ENCODE peak calls at places on chromosome 9, in eight cellular contexts. Z is gastrocnemius medialis, J is IMR-90, W is heart left ventricle, I is HCT116, K is HepG2, X is spleen, E is stomach. D is an unnamed sample.
A peak's percentile ranks its signal among the peaks of the same experiment; 100 is the strongest.

GRCh38 chr9:5621327-5621726 is 7.6 kb upstream of the RIC1 start:
- DNase-seq in Z (peak; percentile 77), J (peak; percentile 87), W (no peak), I (peak; percentile 63), K (no peak), X (no peak), E (no peak), D (no peak)

GRCh38 chr9:124199474-124199873 is 58.3 kb upstream of the NEK6 start:
- DNase-seq in Z (no peak), J (no peak), W (no peak), I (no peak), K (no peak), X (no peak), E (no peak), D (no peak)

GRCh38 chr9:136050706-136051567 is 44.2 kb downstream of the NACC2 start:
- DNase-seq in Z (no peak), J (peak; percentile 16), W (no peak), I (no peak), K (peak; percentile 9), X (no peak), E (no peak), D (peak; percentile 46)

GRCh38 chr9:6356441-6356840 is 28.3 kb downstream of the TPD52L3 start:
- DNase-seq in Z (no peak), J (no peak), W (no peak), I (no peak), K (no peak), X (no peak), E (no peak), D (no peak)

GRCh38 chr9:35646583-35647265 is 4.0 kb downstream of the SIT1 start:
- DNase-seq in Z (peak; percentile 88), J (peak; percentile 82), W (peak; percentile 95), I (peak; percentile 70), K (peak; percentile 78), X (peak; percentile 99), E (peak; percentile 96), D (peak; percentile 97)

GRCh38 chr9:107945961-107946360 is 456.4 kb upstream of the KLF4 start:
- DNase-seq in Z (no peak), J (no peak), W (no peak), I (no peak), K (no peak), X (no peak), E (no peak), D (no peak)

GRCh38 chr9:18706648-18707047 is 232.7 kb downstream of the ADAMTSL1 start:
- DNase-seq in Z (no peak), J (no peak), W (no peak), I (no peak), K (no peak), X (no peak), E (no peak), D (no peak)

GRCh38 chr9:89426389-89426961 is 71.4 kb downstream of the SEMA4D start:
- DNase-seq in Z (no peak), J (no peak), W (no peak), I (no peak), K (no peak), X (peak; percentile 55), E (no peak), D (no peak)

GRCh38 chr9:31259824-31260223 is 1124.6 kb upstream of the ACO1 start:
- DNase-seq in Z (no peak), J (no peak), W (no peak), I (no peak), K (no peak), X (no peak), E (no peak), D (no peak)

GRCh38 chr9:20041717-20042116 is 252.9 kb upstream of the SLC24A2 start:
- DNase-seq in Z (no peak), J (no peak), W (peak; percentile 32), I (no peak), K (no peak), X (no peak), E (no peak), D (no peak)

GRCh38 chr9:37582548-37583157 is 6.5 kb upstream of the FBXO10 start:
- DNase-seq in Z (no peak), J (peak; percentile 86), W (no peak), I (peak; percentile 42), K (peak; percentile 40), X (no peak), E (no peak), D (no peak)

GRCh38 chr9:93125331-93125894 is 8.6 kb downstream of the NINJ1 start:
- DNase-seq in Z (peak; percentile 5), J (no peak), W (no peak), I (no peak), K (no peak), X (peak; percentile 49), E (no peak), D (no peak)

GRCh38 chr9:95822583-95823431 is 52.7 kb upstream of the ERCC6L2 start:
- DNase-seq in Z (no peak), J (peak; percentile 98), W (no peak), I (peak; percentile 2), K (no peak), X (no peak), E (no peak), D (no peak)

GRCh38 chr9:68780735-68781134 is 75.7 kb downstream of the PIP5K1B start:
- DNase-seq in Z (no peak), J (peak; percentile 4), W (no peak), I (no peak), K (peak; percentile 5), X (no peak), E (no peak), D (no peak)

GRCh38 chr9:13429271-13429670 is 149.8 kb upstream of the MPDZ start:
- DNase-seq in Z (no peak), J (no peak), W (no peak), I (no peak), K (no peak), X (no peak), E (no peak), D (no peak)

GRCh38 chr9:72150172-72150571 is 932 bp downstream of the GDA start:
- DNase-seq in Z (no peak), J (no peak), W (no peak), I (no peak), K (no peak), X (no peak), E (no peak), D (no peak)

GRCh38 chr9:4490705-4491620 is 695 bp downstream of the SLC1A1 start:
- DNase-seq in Z (no peak), J (no peak), W (no peak), I (no peak), K (no peak), X (no peak), E (no peak), D (no peak)

GRCh38 chr9:4353236-4353635 is 53.4 kb upstream of the GLIS3 start:
- DNase-seq in Z (no peak), J (no peak), W (no peak), I (no peak), K (no peak), X (no peak), E (no peak), D (no peak)

GRCh38 chr9:88106492-88106891 is 31.8 kb downstream of the SPATA31C2 start:
- DNase-seq in Z (no peak), J (peak; percentile 36), W (no peak), I (peak; percentile 54), K (no peak), X (no peak), E (peak; percentile 27), D (no peak)

DNA sequence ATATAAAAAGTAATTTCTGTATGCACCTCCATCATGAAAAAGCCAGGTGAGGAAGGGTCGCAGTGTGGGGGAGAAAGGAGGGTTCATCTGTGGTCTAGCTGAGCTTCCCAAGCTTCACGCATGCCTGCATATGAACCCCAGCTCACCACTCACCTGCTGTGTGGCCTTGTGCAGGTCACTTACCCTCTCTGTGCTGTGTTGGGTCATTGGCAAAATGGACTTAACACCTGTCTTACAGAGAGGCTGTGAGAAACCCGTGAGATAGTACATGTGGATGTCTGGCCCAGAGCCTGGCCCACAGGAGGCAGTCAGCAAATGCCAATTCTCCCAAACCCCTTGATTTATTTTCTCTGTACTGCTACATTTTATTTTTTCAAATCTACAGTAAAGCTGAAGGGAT is 88.9 kb downstream of the GABBR2 start:
- DNase-seq in Z (no peak), J (no peak), W (no peak), I (no peak), K (no peak), X (peak; percentile 22), E (no peak), D (no peak)
- H3K27me3 ChIP-seq in Z (no peaks in the 10 kb centered on the region), J (no peaks in the 10 kb centered on the region), W (no peaks in the 10 kb centered on the region), I (peaks cover 10% of the 10 kb centered on the region), K (peaks cover 12% of the 10 kb centered on the region), X (no peaks in the 10 kb centered on the region), E (no peaks in the 10 kb centered on the region), D (no peaks in the 10 kb centered on the region)

GRCh38 chr9:127770905-127771569 is 7.4 kb downstream of the SH2D3C start:
- DNase-seq in Z (peak; percentile 96), J (peak; percentile 95), W (peak; percentile 99), I (peak; percentile 95), K (peak; percentile 89), X (peak; percentile 100), E (peak; percentile 99), D (peak; percentile 99)
- TF ChIP-seq POLR2A in Z (no peak), J (no peak), W (no peak), I (no peak), K (no peak), X (peak; percentile 56), E (no peak), D (no peak)

DNA sequence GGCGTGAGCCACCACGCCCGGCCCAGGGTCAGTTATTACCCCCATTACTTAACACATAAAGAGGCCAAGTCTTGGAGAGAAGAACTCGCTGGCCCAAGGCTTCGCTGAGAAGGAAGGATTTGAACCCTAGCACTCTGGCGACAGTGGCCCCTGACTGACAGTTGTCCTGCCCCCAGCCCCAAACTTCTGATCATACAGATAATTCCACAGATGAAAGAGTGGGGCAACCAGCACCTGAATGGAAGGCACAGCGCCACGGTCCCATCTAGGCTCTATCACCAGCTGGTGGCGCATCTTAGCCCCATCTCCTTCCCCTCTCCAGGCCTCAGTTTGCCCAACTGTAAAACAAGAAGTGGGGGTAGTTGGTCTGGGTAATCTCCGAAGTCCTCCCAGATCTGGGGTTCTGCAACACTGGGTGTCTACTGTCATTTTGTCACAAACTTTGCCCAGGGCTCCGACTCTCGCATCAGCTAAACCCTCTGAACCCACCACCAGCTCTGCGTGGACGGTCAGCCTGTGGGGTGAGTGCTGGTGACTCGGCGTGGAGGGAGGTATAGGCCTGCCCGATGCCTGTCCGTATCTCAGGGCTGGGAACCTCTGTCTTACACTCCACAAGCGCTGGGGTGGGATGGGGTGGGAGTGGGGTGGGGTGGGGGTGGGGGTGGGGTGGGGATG is 209.3 kb downstream of the C9orf50 start:
- DNase-seq in Z (no peak), J (no peak), W (peak; percentile 26), I (no peak), K (no peak), X (peak; percentile 75), E (no peak), D (peak; percentile 47)
- H3K4me1 ChIP-seq in Z (peaks cover 10% of the 10 kb centered on the region), J (peaks cover 18% of the 10 kb centered on the region), W (peaks cover 36% of the 10 kb centered on the region), I (peaks cover 72% of the 10 kb centered on the region), K (peaks cover 77% of the 10 kb centered on the region), X (peaks cover 26% of the 10 kb centered on the region), E (peaks cover 53% of the 10 kb centered on the region), D (peaks cover 15% of the 10 kb centered on the region)

DNA sequence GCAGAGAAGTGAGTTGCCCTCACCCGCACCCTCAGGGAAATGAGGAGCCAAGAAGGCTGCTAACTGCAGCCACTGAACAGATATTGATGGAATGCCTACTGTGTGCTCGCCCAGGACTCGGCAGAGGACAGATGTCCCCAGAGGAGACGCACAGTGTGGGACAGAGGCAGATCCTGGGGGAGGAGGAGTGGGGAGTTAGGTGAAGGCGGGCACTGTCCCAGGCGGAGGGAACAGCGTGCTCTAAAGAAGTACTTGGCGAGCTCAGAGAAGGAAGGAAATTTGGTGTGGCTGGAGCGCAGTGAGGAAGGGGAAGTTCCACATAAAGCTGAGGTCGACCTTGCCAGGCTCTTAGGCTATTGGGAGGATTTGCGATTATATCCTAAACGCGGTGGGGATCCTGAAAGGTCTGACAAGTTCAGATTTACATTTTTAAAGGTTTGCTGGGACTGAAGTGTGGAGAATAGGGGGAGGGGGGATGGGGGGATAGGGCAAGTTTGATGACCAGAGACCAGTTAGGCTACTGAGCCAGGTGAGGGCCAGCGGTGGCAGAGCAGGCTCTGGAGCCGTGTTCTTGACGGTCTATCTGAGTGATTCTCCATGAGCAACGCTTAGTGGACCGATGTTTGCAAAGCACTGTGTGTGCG is 23.6 kb upstream of the CERCAM start:
- DNase-seq in Z (no peak), J (no peak), W (no peak), I (no peak), K (peak; percentile 25), X (no peak), E (no peak), D (no peak)
- H3K27me3 ChIP-seq in Z (peaks cover 5% of the 10 kb centered on the region), J (peaks cover 16% of the 10 kb centered on the region), W (no peaks in the 10 kb centered on the region), I (no peaks in the 10 kb centered on the region), K (peaks cover 13% of the 10 kb centered on the region), X (no peaks in the 10 kb centered on the region), E (no peaks in the 10 kb centered on the region), D (no peaks in the 10 kb centered on the region)